ENCODE peak calls at places on chromosomes 12 and 14, in eight cellular contexts. One of them, this sample, is unnamed. For H3K4me1, the result is how much of the 10 kb centered on the place peaks cover.

GRCh38 chr12:53219116-53219955 is 12.3 kb upstream of the ITGB7 start:
- DNase-seq in GM23338: no peak
- DNase-seq in mammary epithelial cell: peak
- DNase-seq in HCT116: no peak
- DNase-seq in K562: peak
- DNase-seq in neural progenitor cell: no peak
- DNase-seq in GM23248: peak
- DNase-seq in endothelial cell of umbilical vein: peak
- DNase-seq in this sample: peak

GRCh38 chr12:96047151-96047620 is 11.8 kb upstream of the LTA4H start:
- DNase-seq in endothelial cell of umbilical vein: no peak
- DNase-seq in neural progenitor cell: no peak
- DNase-seq in HCT116: no peak
- DNase-seq in K562: no peak
- DNase-seq in mammary epithelial cell: peak
- DNase-seq in GM23338: no peak
- DNase-seq in GM23248: no peak
- DNase-seq in this sample: no peak

GRCh38 chr14:88535149-88535548 is 19.7 kb downstream of the PTPN21 start:
- DNase-seq in endothelial cell of umbilical vein: peak
- DNase-seq in neural progenitor cell: peak
- DNase-seq in HCT116: no peak
- DNase-seq in mammary epithelial cell: no peak
- DNase-seq in GM23338: peak
- DNase-seq in GM23248: peak
- DNase-seq in K562: peak
- DNase-seq in this sample: peak

GRCh38 chr12:19432309-19433170 is 6.8 kb upstream of the AEBP2 start:
- DNase-seq in GM23338: no peak
- DNase-seq in K562: no peak
- DNase-seq in neural progenitor cell: no peak
- DNase-seq in GM23248: no peak
- DNase-seq in endothelial cell of umbilical vein: no peak
- DNase-seq in HCT116: no peak
- DNase-seq in mammary epithelial cell: no peak
- DNase-seq in this sample: no peak

GRCh38 chr14:103232831-103233319 is 101.2 kb upstream of the EIF5 start:
- DNase-seq in K562: no peak
- DNase-seq in HCT116: no peak
- DNase-seq in GM23248: no peak
- DNase-seq in mammary epithelial cell: no peak
- DNase-seq in GM23338: no peak
- DNase-seq in neural progenitor cell: no peak
- DNase-seq in endothelial cell of umbilical vein: no peak
- DNase-seq in this sample: peak

GRCh38 chr14:63770187-63770807 is 42.4 kb upstream of the SGPP1 start:
- DNase-seq in GM23338: peak
- DNase-seq in GM23248: peak
- DNase-seq in K562: no peak
- DNase-seq in endothelial cell of umbilical vein: peak
- DNase-seq in HCT116: peak
- DNase-seq in mammary epithelial cell: peak
- DNase-seq in neural progenitor cell: peak
- DNase-seq in this sample: peak

GRCh38 chr14:103382375-103382774 is 2.8 kb upstream of the MARK3 start:
- DNase-seq in GM23248: peak
- DNase-seq in HCT116: no peak
- DNase-seq in GM23338: no peak
- DNase-seq in mammary epithelial cell: peak
- DNase-seq in K562: no peak
- DNase-seq in neural progenitor cell: no peak
- DNase-seq in endothelial cell of umbilical vein: no peak
- DNase-seq in this sample: peak

GRCh38 chr12:114450511-114451300 is 44.8 kb upstream of the TBX5 start:
- DNase-seq in neural progenitor cell: no peak
- DNase-seq in GM23248: no peak
- DNase-seq in HCT116: no peak
- DNase-seq in mammary epithelial cell: no peak
- DNase-seq in GM23338: peak
- DNase-seq in endothelial cell of umbilical vein: no peak
- DNase-seq in K562: no peak
- DNase-seq in this sample: no peak

GRCh38 chr12:84247931-84248330 is 664.7 kb downstream of the SLC6A15 start:
- DNase-seq in K562: no peak
- DNase-seq in endothelial cell of umbilical vein: peak
- DNase-seq in GM23248: no peak
- DNase-seq in mammary epithelial cell: no peak
- DNase-seq in GM23338: no peak
- DNase-seq in neural progenitor cell: no peak
- DNase-seq in HCT116: no peak
- DNase-seq in this sample: no peak

GRCh38 chr12:96236221-96236822 is 42.1 kb downstream of the ELK3 start:
- DNase-seq in GM23338: no peak
- DNase-seq in endothelial cell of umbilical vein: no peak
- DNase-seq in GM23248: peak
- DNase-seq in neural progenitor cell: no peak
- DNase-seq in K562: no peak
- DNase-seq in HCT116: no peak
- DNase-seq in mammary epithelial cell: peak
- DNase-seq in this sample: no peak

GRCh38 chr12:93813972-93814821 is 137.0 kb downstream of the CRADD start:
- DNase-seq in HCT116: no peak
- DNase-seq in GM23338: no peak
- DNase-seq in endothelial cell of umbilical vein: peak
- DNase-seq in K562: no peak
- DNase-seq in neural progenitor cell: no peak
- DNase-seq in GM23248: peak
- DNase-seq in mammary epithelial cell: no peak
- DNase-seq in this sample: no peak

GRCh38 chr14:71327691-71328090 is 420.4 kb downstream of the PCNX1 start:
- DNase-seq in neural progenitor cell: no peak
- DNase-seq in GM23338: no peak
- DNase-seq in mammary epithelial cell: no peak
- DNase-seq in GM23248: no peak
- DNase-seq in HCT116: no peak
- DNase-seq in K562: no peak
- DNase-seq in endothelial cell of umbilical vein: no peak
- DNase-seq in this sample: no peak
- H3K4me1 ChIP-seq in neural progenitor cell: under half
- H3K4me1 ChIP-seq in GM23338: half or more
- H3K4me1 ChIP-seq in mammary epithelial cell: under half
- H3K4me1 ChIP-seq in GM23248: under half
- H3K4me1 ChIP-seq in HCT116: under half
- H3K4me1 ChIP-seq in K562: under half
- H3K4me1 ChIP-seq in endothelial cell of umbilical vein: under half
- H3K4me1 ChIP-seq in this sample: under half

GRCh38 chr14:99644723-99645544 is at the start of gene HHIPL1:
- DNase-seq in GM23248: peak
- DNase-seq in K562: no peak
- DNase-seq in neural progenitor cell: peak
- DNase-seq in endothelial cell of umbilical vein: peak
- DNase-seq in GM23338: peak
- DNase-seq in mammary epithelial cell: no peak
- DNase-seq in HCT116: no peak
- DNase-seq in this sample: no peak
- TF ChIP-seq EZH2 in GM23248: no peak
- TF ChIP-seq EZH2 in K562: no peak
- TF ChIP-seq EZH2 in neural progenitor cell: peak
- TF ChIP-seq EZH2 in endothelial cell of umbilical vein: peak
- TF ChIP-seq EZH2 in GM23338: peak
- TF ChIP-seq EZH2 in mammary epithelial cell: no peak
- TF ChIP-seq EZH2 in HCT116: no peak
- TF ChIP-seq EZH2 in this sample: no peak

GRCh38 chr12:15631007-15631715 is 158.0 kb downstream of the EPS8 start:
- DNase-seq in K562: no peak
- DNase-seq in GM23248: no peak
- DNase-seq in GM23338: no peak
- DNase-seq in neural progenitor cell: no peak
- DNase-seq in HCT116: no peak
- DNase-seq in mammary epithelial cell: no peak
- DNase-seq in endothelial cell of umbilical vein: no peak
- DNase-seq in this sample: peak

GRCh38 chr12:15632708-15633107 is 156.5 kb downstream of the EPS8 start:
- DNase-seq in GM23338: no peak
- DNase-seq in endothelial cell of umbilical vein: no peak
- DNase-seq in GM23248: peak
- DNase-seq in K562: no peak
- DNase-seq in mammary epithelial cell: peak
- DNase-seq in neural progenitor cell: no peak
- DNase-seq in HCT116: peak
- DNase-seq in this sample: no peak

GRCh38 chr12:15629761-15630160 is 159.4 kb downstream of the EPS8 start:
- DNase-seq in neural progenitor cell: no peak
- DNase-seq in GM23338: no peak
- DNase-seq in GM23248: peak
- DNase-seq in HCT116: no peak
- DNase-seq in K562: no peak
- DNase-seq in mammary epithelial cell: peak
- DNase-seq in endothelial cell of umbilical vein: peak
- DNase-seq in this sample: no peak

GRCh38 chr12:15627995-15628945 is 160.9 kb downstream of the EPS8 start:
- DNase-seq in GM23338: no peak
- DNase-seq in GM23248: peak
- DNase-seq in HCT116: no peak
- DNase-seq in endothelial cell of umbilical vein: peak
- DNase-seq in neural progenitor cell: no peak
- DNase-seq in mammary epithelial cell: no peak
- DNase-seq in K562: no peak
- DNase-seq in this sample: no peak

DNA sequence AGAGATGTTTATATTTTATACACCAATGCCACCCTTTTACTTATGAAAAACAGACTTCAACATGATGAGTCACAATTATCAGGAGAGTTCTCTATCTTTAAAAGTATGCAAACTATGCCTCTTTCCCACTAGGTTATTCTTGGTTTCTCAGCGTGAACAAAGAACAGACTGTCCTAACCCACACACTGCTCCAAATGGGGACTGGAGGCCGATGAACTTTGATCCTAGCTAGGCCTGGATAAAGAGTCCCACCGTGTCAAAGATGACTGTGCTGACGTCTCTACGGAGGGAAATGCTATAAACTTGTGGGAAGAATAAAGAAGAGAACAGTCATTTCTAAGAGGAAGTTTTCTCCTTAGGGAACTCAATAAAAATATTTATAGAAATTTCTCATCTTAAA is 160.1 kb downstream of the EPS8 start:
- DNase-seq in neural progenitor cell: peak
- DNase-seq in GM23338: peak
- DNase-seq in endothelial cell of umbilical vein: peak
- DNase-seq in mammary epithelial cell: peak
- DNase-seq in HCT116: peak
- DNase-seq in GM23248: peak
- DNase-seq in K562: no peak
- DNase-seq in this sample: peak
- H3K27ac ChIP-seq in neural progenitor cell: peak
- H3K27ac ChIP-seq in GM23338: no peak
- H3K27ac ChIP-seq in endothelial cell of umbilical vein: peak
- H3K27ac ChIP-seq in mammary epithelial cell: peak
- H3K27ac ChIP-seq in HCT116: peak
- H3K27ac ChIP-seq in GM23248: peak
- H3K27ac ChIP-seq in K562: no peak
- H3K27ac ChIP-seq in this sample: no peak

DNA sequence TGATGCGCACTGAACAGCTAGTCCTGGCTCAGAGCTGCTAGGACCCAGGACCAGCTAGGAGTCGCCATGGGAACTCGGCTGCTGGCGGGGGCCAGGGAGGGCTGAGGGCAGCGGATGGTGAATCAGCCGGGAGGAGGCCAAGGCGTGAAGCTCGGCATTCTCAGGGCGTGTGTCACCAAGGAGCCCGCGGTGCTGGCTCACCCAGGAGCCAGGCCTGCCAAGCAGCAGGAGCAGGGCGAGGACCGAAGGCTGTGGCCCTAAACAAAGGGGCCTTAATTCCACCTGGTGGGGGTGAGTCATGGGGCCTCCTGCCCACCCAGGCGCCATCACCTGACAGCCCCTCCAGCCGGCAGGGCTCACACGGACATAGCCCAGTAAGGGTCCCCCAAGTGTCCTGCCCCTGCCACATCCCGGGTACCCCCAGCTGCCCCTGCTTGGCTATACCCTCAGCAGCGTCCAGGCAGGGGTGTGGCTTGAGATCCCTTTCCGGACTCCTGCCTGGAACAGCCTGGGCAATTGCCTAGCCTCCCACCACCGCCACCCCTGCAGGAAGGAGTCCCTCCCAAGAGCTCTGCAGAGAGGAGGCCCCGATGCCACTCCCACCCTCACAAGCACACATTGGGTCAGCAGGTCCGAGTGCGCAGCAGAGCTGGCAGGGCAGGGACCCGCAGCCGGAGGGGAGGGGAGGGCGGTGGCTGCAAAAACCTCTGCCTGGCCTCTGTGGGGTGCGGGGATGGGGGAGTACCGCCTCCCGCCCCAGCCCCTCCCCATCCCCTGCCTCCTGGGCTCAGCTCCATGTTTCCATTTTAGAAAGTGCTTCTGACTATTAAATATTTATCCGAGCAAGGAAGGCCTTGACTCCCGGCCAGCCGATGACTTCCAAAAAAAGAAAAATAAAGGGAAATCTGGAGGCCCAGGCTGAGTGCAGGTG is 4.7 kb downstream of the AHNAK2 start:
- DNase-seq in mammary epithelial cell: peak
- DNase-seq in HCT116: peak
- DNase-seq in neural progenitor cell: peak
- DNase-seq in endothelial cell of umbilical vein: peak
- DNase-seq in GM23338: no peak
- DNase-seq in GM23248: peak
- DNase-seq in K562: no peak
- DNase-seq in this sample: peak
- H3K4me1 ChIP-seq in mammary epithelial cell: half or more
- H3K4me1 ChIP-seq in HCT116: half or more
- H3K4me1 ChIP-seq in neural progenitor cell: under half
- H3K4me1 ChIP-seq in endothelial cell of umbilical vein: half or more
- H3K4me1 ChIP-seq in GM23338: under half
- H3K4me1 ChIP-seq in GM23248: under half
- H3K4me1 ChIP-seq in K562: half or more
- H3K4me1 ChIP-seq in this sample: under half

DNA sequence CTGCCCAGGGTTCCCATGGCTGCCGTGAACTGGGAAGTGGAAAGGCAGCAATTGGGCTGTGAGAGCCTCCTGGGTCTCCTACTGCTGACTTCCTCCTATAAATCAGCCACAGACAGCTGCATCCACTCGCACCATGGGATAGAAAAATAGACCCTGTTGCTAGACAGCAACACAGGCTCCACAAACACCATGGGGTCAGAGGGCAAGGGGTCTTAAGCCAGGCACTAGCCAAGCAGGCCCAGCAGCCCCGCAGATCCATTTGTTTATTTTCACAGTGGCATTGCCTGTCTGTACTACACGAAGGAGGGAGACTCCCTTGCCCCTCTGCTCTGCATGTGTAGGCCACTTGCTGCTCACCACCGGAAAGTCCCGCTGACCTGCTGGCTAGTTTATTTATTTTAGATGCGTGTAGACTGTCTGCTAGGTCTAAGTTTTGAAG is 139.8 kb downstream of the DACT1 start:
- DNase-seq in HCT116: no peak
- DNase-seq in neural progenitor cell: peak
- DNase-seq in K562: no peak
- DNase-seq in GM23338: no peak
- DNase-seq in endothelial cell of umbilical vein: no peak
- DNase-seq in mammary epithelial cell: no peak
- DNase-seq in GM23248: no peak
- DNase-seq in this sample: no peak
- TF ChIP-seq EZH2 in HCT116: no peak
- TF ChIP-seq EZH2 in neural progenitor cell: no peak
- TF ChIP-seq EZH2 in K562: no peak
- TF ChIP-seq EZH2 in GM23338: no peak
- TF ChIP-seq EZH2 in endothelial cell of umbilical vein: no peak
- TF ChIP-seq EZH2 in mammary epithelial cell: no peak
- TF ChIP-seq EZH2 in GM23248: no peak
- TF ChIP-seq EZH2 in this sample: no peak